ENCODE peak calls at places on chromosomes 5 and 9, in eight cellular contexts. G, A, L, J, M, C, S and D are unnamed samples.

GRCh38 chr5:9056046-9056445 is 489.8 kb downstream of the SEMA5A start:
- DNase-seq in G (no peak), A (no peak), L (no peak), J (no peak), M (no peak), C (no peak), S (no peak), D (no peak)

GRCh38 chr5:115452791-115453190 is 91.8 kb downstream of the FEM1C start:
- DNase-seq in G (no peak), A (no peak), L (no peak), J (no peak), M (no peak), C (no peak), S (no peak), D (no peak)

GRCh38 chr9:75197521-75197920 is 109.2 kb downstream of the OSTF1 start:
- DNase-seq in G (no peak), A (peak), L (no peak), J (peak), M (no peak), C (no peak), S (no peak), D (no peak)

GRCh38 chr5:81633916-81634315 is 117.0 kb downstream of the SSBP2 start:
- DNase-seq in G (no peak), A (no peak), L (no peak), J (no peak), M (no peak), C (no peak), S (no peak), D (no peak)

GRCh38 chr5:150306775-150307174 is 4.1 kb upstream of the ARSI start:
- DNase-seq in G (no peak), A (no peak), L (no peak), J (no peak), M (no peak), C (no peak), S (no peak), D (no peak)

GRCh38 chr9:70902705-70903131 is 218.7 kb downstream of the TRPM3 start:
- DNase-seq in G (no peak), A (peak), L (no peak), J (no peak), M (no peak), C (no peak), S (no peak), D (peak)

GRCh38 chr5:180153099-180153498 is 55.9 kb downstream of the RASGEF1C start:
- DNase-seq in G (no peak), A (no peak), L (no peak), J (no peak), M (no peak), C (no peak), S (no peak), D (no peak)

GRCh38 chr9:133113928-133114351 is 7.1 kb downstream of the RALGDS start:
- DNase-seq in G (no peak), A (no peak), L (peak), J (no peak), M (no peak), C (no peak), S (no peak), D (no peak)

GRCh38 chr9:86943223-86943870 is 4.0 kb downstream of the GAS1 start:
- DNase-seq in G (no peak), A (no peak), L (no peak), J (peak), M (no peak), C (no peak), S (peak), D (no peak)

GRCh38 chr9:137666505-137666809 is 47.7 kb downstream of the EHMT1 start:
- DNase-seq in G (no peak), A (no peak), L (peak), J (no peak), M (no peak), C (no peak), S (no peak), D (no peak)

GRCh38 chr9:133484671-133485437 is 6.0 kb upstream of the SLC2A6 start:
- DNase-seq in G (no peak), A (no peak), L (no peak), J (no peak), M (no peak), C (no peak), S (peak), D (no peak)

GRCh38 chr5:43389679-43390329 is 22.4 kb downstream of the CCL28 start:
- DNase-seq in G (peak), A (peak), L (peak), J (peak), M (peak), C (peak), S (peak), D (peak)

GRCh38 chr5:149603210-149603609 is 21.9 kb downstream of the ARHGEF37 start:
- DNase-seq in G (no peak), A (no peak), L (no peak), J (no peak), M (no peak), C (no peak), S (peak), D (no peak)

GRCh38 chr9:36980148-36980974 is 53.7 kb downstream of the PAX5 start:
- DNase-seq in G (peak), A (no peak), L (no peak), J (peak), M (peak), C (peak), S (no peak), D (peak)

GRCh38 chr5:113293068-113293571 is 141.7 kb downstream of the TSSK1B start:
- DNase-seq in G (no peak), A (no peak), L (no peak), J (no peak), M (peak), C (no peak), S (no peak), D (peak)

GRCh38 chr9:8188720-8189407 is 389.3 kb upstream of the DMAC1 start:
- DNase-seq in G (no peak), A (no peak), L (no peak), J (no peak), M (no peak), C (no peak), S (no peak), D (no peak)

GRCh38 chr5:170638454-170639220 is 134.8 kb downstream of the KCNIP1 start:
- DNase-seq in G (peak), A (no peak), L (peak), J (peak), M (peak), C (peak), S (peak), D (peak)

GRCh38 chr9:69097923-69098593 is 62.5 kb downstream of the FXN start:
- DNase-seq in G (no peak), A (no peak), L (no peak), J (no peak), M (no peak), C (no peak), S (no peak), D (no peak)

GRCh38 chr5:139014726-139015125 is 139.6 kb upstream of the LRRTM2 start:
- DNase-seq in G (no peak), A (peak), L (no peak), J (no peak), M (no peak), C (no peak), S (no peak), D (peak)

GRCh38 chr9:127311239-127311741 is 46.7 kb downstream of the GARNL3 start:
- DNase-seq in G (no peak), A (no peak), L (no peak), J (peak), M (peak), C (peak), S (peak), D (peak)

GRCh38 chr9:7844283-7844682 is 44.7 kb upstream of the DMAC1 start:
- DNase-seq in G (no peak), A (no peak), L (no peak), J (peak), M (no peak), C (no peak), S (no peak), D (no peak)

GRCh38 chr5:113330533-113331200 is 104.1 kb downstream of the TSSK1B start:
- DNase-seq in G (peak), A (no peak), L (peak), J (peak), M (no peak), C (no peak), S (no peak), D (peak)

GRCh38 chr5:106601605-106602004 is 1069.1 kb downstream of the EFNA5 start:
- DNase-seq in G (peak), A (no peak), L (no peak), J (no peak), M (no peak), C (no peak), S (no peak), D (no peak)

GRCh38 chr9:113148377-113148715 is 2.5 kb upstream of the SLC31A2 start:
- DNase-seq in G (no peak), A (no peak), L (no peak), J (no peak), M (no peak), C (no peak), S (no peak), D (no peak)

GRCh38 chr5:140214831-140215230 is 39.8 kb downstream of the CYSTM1 start:
- DNase-seq in G (no peak), A (peak), L (no peak), J (no peak), M (no peak), C (no peak), S (peak), D (no peak)

GRCh38 chr5:4229414-4229813 is 633.8 kb downstream of the IRX1 start:
- DNase-seq in G (no peak), A (no peak), L (no peak), J (no peak), M (no peak), C (no peak), S (no peak), D (no peak)

GRCh38 chr9:27414215-27414731 is 109.8 kb upstream of the IFNK start:
- DNase-seq in G (no peak), A (no peak), L (peak), J (no peak), M (no peak), C (no peak), S (peak), D (no peak)

GRCh38 chr5:139670369-139671095 is 22.4 kb downstream of the CXXC5 start:
- DNase-seq in G (peak), A (no peak), L (no peak), J (no peak), M (no peak), C (no peak), S (no peak), D (no peak)

GRCh38 chr5:159098285-159099048 is 1.2 kb downstream of the EBF1 start:
- DNase-seq in G (no peak), A (no peak), L (no peak), J (no peak), M (no peak), C (no peak), S (no peak), D (no peak)
- TF ChIP-seq CTCF in G (no peak), A (no peak), L (no peak), J (no peak), M (no peak), C (no peak), S (no peak), D (no peak)

DNA sequence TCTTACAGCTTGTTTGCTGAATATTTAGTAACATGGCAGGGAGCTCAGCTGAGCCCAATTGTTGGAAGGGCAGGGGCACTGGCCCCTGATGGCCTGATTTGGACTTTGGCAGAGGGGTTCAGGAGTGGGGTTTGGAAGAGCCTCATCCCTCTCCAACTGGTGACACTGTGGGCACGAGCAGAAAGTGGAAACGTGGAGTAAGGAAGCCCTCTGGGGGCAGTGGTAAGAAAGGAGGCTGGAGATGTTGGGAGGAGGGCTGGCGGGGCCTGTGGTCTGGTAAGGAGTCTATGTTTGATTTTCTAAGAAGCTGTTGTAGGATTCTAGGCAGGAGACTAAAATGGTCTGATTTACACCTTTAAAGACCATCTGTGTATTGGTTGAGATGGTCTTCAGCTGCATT is 208.9 kb downstream of the HSPA4 start:
- DNase-seq in G (no peak), A (no peak), L (no peak), J (no peak), M (no peak), C (no peak), S (no peak), D (peak)
- TF ChIP-seq CTCF in G (no peak), A (no peak), L (no peak), J (peak), M (no peak), C (no peak), S (no peak), D (no peak)

GRCh38 chr9:93378276-93378675 is 73.2 kb upstream of the FAM120A start:
- DNase-seq in G (no peak), A (no peak), L (no peak), J (no peak), M (no peak), C (no peak), S (no peak), D (no peak)

GRCh38 chr9:93380410-93381060 is 71.0 kb upstream of the FAM120A start:
- DNase-seq in G (no peak), A (no peak), L (no peak), J (no peak), M (no peak), C (no peak), S (no peak), D (no peak)

GRCh38 chr9:93379051-93379450 is 72.4 kb upstream of the FAM120A start:
- DNase-seq in G (no peak), A (no peak), L (no peak), J (no peak), M (no peak), C (no peak), S (no peak), D (no peak)
- TF ChIP-seq CTCF in G (no peak), A (peak), L (no peak), J (peak), M (peak), C (peak), S (no peak), D (peak)

GRCh38 chr9:12719431-12719830 is 26.2 kb downstream of the TYRP1 start:
- DNase-seq in G (no peak), A (no peak), L (no peak), J (peak), M (no peak), C (no peak), S (no peak), D (peak)

GRCh38 chr9:12717907-12718306 is 24.7 kb downstream of the TYRP1 start:
- DNase-seq in G (no peak), A (no peak), L (no peak), J (no peak), M (no peak), C (no peak), S (no peak), D (no peak)

GRCh38 chr9:12715268-12715667 is 22.1 kb downstream of the TYRP1 start:
- DNase-seq in G (no peak), A (no peak), L (no peak), J (no peak), M (no peak), C (no peak), S (no peak), D (no peak)

GRCh38 chr9:12718482-12719026 is 25.4 kb downstream of the TYRP1 start:
- DNase-seq in G (no peak), A (peak), L (no peak), J (no peak), M (peak), C (no peak), S (no peak), D (no peak)

GRCh38 chr9:12716823-12717222 is 23.6 kb downstream of the TYRP1 start:
- DNase-seq in G (no peak), A (no peak), L (no peak), J (no peak), M (no peak), C (no peak), S (no peak), D (no peak)
- TF ChIP-seq CTCF in G (no peak), A (no peak), L (peak), J (peak), M (no peak), C (no peak), S (no peak), D (peak)

DNA sequence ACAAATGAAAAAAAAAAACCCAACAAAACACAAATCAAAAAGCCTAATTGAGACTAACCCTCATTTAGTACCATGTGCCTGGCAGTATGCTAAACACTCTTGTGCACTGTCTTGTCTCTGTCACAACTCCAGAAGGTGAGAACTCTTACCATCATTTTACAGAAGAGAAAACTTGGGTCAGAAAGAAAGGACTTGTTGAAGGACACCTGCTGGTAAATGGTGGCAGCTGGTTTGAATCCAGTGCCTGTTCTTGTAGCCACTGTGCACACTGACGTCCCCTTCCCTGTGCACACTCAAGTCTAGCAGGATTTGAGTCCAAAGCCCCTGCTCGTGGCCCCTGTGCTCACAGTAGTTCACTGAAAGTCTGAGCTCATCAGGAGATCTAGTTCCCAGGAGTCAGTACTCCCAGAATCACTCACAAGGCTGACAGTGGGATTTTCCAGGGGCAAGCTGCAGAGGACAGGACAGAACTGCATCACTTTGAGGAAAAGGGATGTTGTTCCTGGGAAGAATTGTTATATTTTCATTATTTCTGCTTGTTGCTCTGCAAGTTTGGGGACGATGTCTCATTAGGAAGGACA is 43.0 kb upstream of the HSD17B4 start:
- DNase-seq in G (no peak), A (no peak), L (no peak), J (no peak), M (no peak), C (no peak), S (no peak), D (no peak)
- TF ChIP-seq CTCF in G (peak), A (peak), L (no peak), J (no peak), M (no peak), C (no peak), S (no peak), D (no peak)

GRCh38 chr9:99511723-99512122 is 289.6 kb downstream of the SEC61B start:
- DNase-seq in G (no peak), A (no peak), L (no peak), J (no peak), M (peak), C (no peak), S (no peak), D (no peak)
- TF ChIP-seq CTCF in G (no peak), A (no peak), L (no peak), J (peak), M (no peak), C (no peak), S (no peak), D (no peak)

GRCh38 chr9:131409458-131409992 is 15.6 kb downstream of the PRRC2B start:
- DNase-seq in G (no peak), A (no peak), L (no peak), J (no peak), M (no peak), C (no peak), S (no peak), D (no peak)

GRCh38 chr9:131405858-131406566 is 12.1 kb downstream of the PRRC2B start:
- DNase-seq in G (no peak), A (no peak), L (peak), J (no peak), M (no peak), C (no peak), S (no peak), D (no peak)

GRCh38 chr9:131406567-131407436 is 12.9 kb downstream of the PRRC2B start:
- DNase-seq in G (no peak), A (no peak), L (no peak), J (no peak), M (no peak), C (no peak), S (no peak), D (no peak)

GRCh38 chr9:131410051-131410491 is 16.2 kb downstream of the PRRC2B start:
- DNase-seq in G (no peak), A (no peak), L (no peak), J (no peak), M (no peak), C (no peak), S (no peak), D (no peak)

GRCh38 chr9:131407717-131408195 is 13.9 kb downstream of the PRRC2B start:
- DNase-seq in G (no peak), A (no peak), L (peak), J (peak), M (peak), C (no peak), S (no peak), D (peak)
- TF ChIP-seq CTCF in G (no peak), A (peak), L (peak), J (peak), M (no peak), C (no peak), S (no peak), D (no peak)

GRCh38 chr5:1779782-1780620 is 19.6 kb downstream of the MRPL36 start:
- DNase-seq in G (no peak), A (no peak), L (no peak), J (no peak), M (no peak), C (no peak), S (no peak), D (no peak)
- TF ChIP-seq CTCF in G (no peak), A (no peak), L (no peak), J (no peak), M (no peak), C (no peak), S (no peak), D (no peak)

GRCh38 chr5:27876071-27876470 is 837.7 kb upstream of the CDH9 start:
- DNase-seq in G (no peak), A (no peak), L (no peak), J (no peak), M (no peak), C (no peak), S (no peak), D (no peak)
- TF ChIP-seq CTCF in G (no peak), A (no peak), L (no peak), J (no peak), M (no peak), C (no peak), S (no peak), D (no peak)